ENCODE peak calls at places on chromosome 16, in nine cellular contexts. B is HTR-8/SVneo; E is HuH-7.5; J is right cardiac atrium; I is brain microvascular endothelial cell; R is T-helper 1 cell; P is T follicular helper cell; L is NCI-H1436; D is stimulated activated effector memory CD8-positive, alpha-beta T cell treated with anti-CD3 and anti-CD28 coated beads, Interleukin-12 subunit alpha, Interleukin-12 subunit beta, amount 100 ng/mL, for 72 hours. C is an unnamed sample.

GRCh38 chr16:50067290-50067853 is 1.6 kb downstream of the HEATR3 start:
- DNase-seq in B (peak; percentile 31), E (no peak), J (no peak), I (peak; percentile 60), R (peak; percentile 66), P (no peak), L (peak; percentile 18), D (peak; percentile 64), C (peak; percentile 53)

GRCh38 chr16:55513616-55514015 is 4.7 kb downstream of the LPCAT2 start:
- DNase-seq in B (no peak), E (no peak), J (no peak), I (no peak), R (no peak), P (no peak), L (no peak), D (no peak), C (no peak)

GRCh38 chr16:3810198-3810664 is 70.3 kb downstream of the CREBBP start:
- DNase-seq in B (no peak), E (no peak), J (no peak), I (no peak), R (peak; percentile 23), P (no peak), L (no peak), D (peak; percentile 65), C (no peak)

GRCh38 chr16:23673971-23674614 is 4.6 kb upstream of the PLK1 start:
- DNase-seq in B (no peak), E (no peak), J (no peak), I (no peak), R (no peak), P (no peak), L (no peak), D (no peak), C (no peak)

GRCh38 chr16:13873835-13874438 is 46.0 kb upstream of the ERCC4 start:
- DNase-seq in B (peak; percentile 32), E (no peak), J (no peak), I (no peak), R (no peak), P (no peak), L (peak; percentile 19), D (no peak), C (peak; percentile 41)

GRCh38 chr16:12750554-12750918 is 53.2 kb downstream of the CPPED1 start:
- DNase-seq in B (no peak), E (no peak), J (no peak), I (no peak), R (no peak), P (no peak), L (no peak), D (peak; percentile 57), C (no peak)

GRCh38 chr16:13244770-13245169 is 343.4 kb downstream of the SHISA9 start:
- DNase-seq in B (no peak), E (no peak), J (no peak), I (no peak), R (no peak), P (no peak), L (no peak), D (no peak), C (no peak)

GRCh38 chr16:66523861-66524354 is 26.0 kb downstream of the TK2 start:
- DNase-seq in B (no peak), E (no peak), J (no peak), I (no peak), R (peak; percentile 87), P (no peak), L (no peak), D (peak; percentile 62), C (no peak)

GRCh38 chr16:75385507-75386152 is 47.7 kb downstream of the CFDP1 start:
- DNase-seq in B (peak; percentile 41), E (peak; percentile 26), J (no peak), I (peak; percentile 36), R (peak; percentile 56), P (no peak), L (peak; percentile 66), D (no peak), C (peak; percentile 49)

GRCh38 chr16:66894948-66895696 is 14.8 kb downstream of the PDP2 start:
- DNase-seq in B (peak; percentile 83), E (no peak), J (peak; percentile 61), I (peak; percentile 51), R (peak; percentile 67), P (peak; percentile 26), L (peak; percentile 55), D (peak; percentile 73), C (peak; percentile 76)

GRCh38 chr16:17448640-17449638 is 21.8 kb downstream of the XYLT1 start:
- DNase-seq in B (no peak), E (no peak), J (peak; percentile 31), I (no peak), R (peak; percentile 72), P (no peak), L (no peak), D (peak; percentile 59), C (peak; percentile 20)

GRCh38 chr16:72963921-72964320 is 84.0 kb downstream of the ZFHX3 start:
- DNase-seq in B (no peak), E (no peak), J (no peak), I (peak; percentile 28), R (no peak), P (no peak), L (no peak), D (no peak), C (peak; percentile 52)

GRCh38 chr16:24539850-24540484 is 601 bp downstream of the RBBP6 start:
- DNase-seq in B (no peak), E (no peak), J (peak; percentile 70), I (no peak), R (peak; percentile 66), P (peak; percentile 16), L (no peak), D (no peak), C (no peak)

GRCh38 chr16:19138601-19139000 is 24.8 kb downstream of the ITPRIPL2 start:
- DNase-seq in B (peak; percentile 48), E (no peak), J (peak; percentile 71), I (peak; percentile 52), R (no peak), P (no peak), L (no peak), D (no peak), C (peak; percentile 58)

GRCh38 chr16:52471650-52472370 is 75.1 kb downstream of the TOX3 start:
- DNase-seq in B (no peak), E (no peak), J (no peak), I (no peak), R (no peak), P (no peak), L (no peak), D (no peak), C (no peak)

GRCh38 chr16:24978370-24978914 is 36.7 kb downstream of the ARHGAP17 start:
- DNase-seq in B (no peak), E (no peak), J (no peak), I (no peak), R (no peak), P (no peak), L (no peak), D (no peak), C (no peak)

GRCh38 chr16:20409398-20410152 is at the start of gene ACSM5:
- DNase-seq in B (no peak), E (no peak), J (peak; percentile 78), I (no peak), R (no peak), P (no peak), L (no peak), D (no peak), C (no peak)

GRCh38 chr16:49647673-49648072 is 208.2 kb downstream of the ZNF423 start:
- DNase-seq in B (no peak), E (no peak), J (no peak), I (no peak), R (no peak), P (no peak), L (no peak), D (no peak), C (no peak)

GRCh38 chr16:84489141-84489540 is 15.3 kb downstream of the MEAK7 start:
- DNase-seq in B (no peak), E (no peak), J (no peak), I (no peak), R (no peak), P (no peak), L (no peak), D (peak; percentile 43), C (no peak)

GRCh38 chr16:69840975-69841374 is 78.8 kb downstream of the WWP2 start:
- DNase-seq in B (no peak), E (no peak), J (no peak), I (no peak), R (no peak), P (no peak), L (no peak), D (no peak), C (no peak)

GRCh38 chr16:49324703-49325102 is 43.1 kb upstream of the CBLN1 start:
- DNase-seq in B (no peak), E (no peak), J (no peak), I (no peak), R (no peak), P (no peak), L (no peak), D (no peak), C (no peak)

GRCh38 chr16:67872631-67873434 is at the start of gene EDC4:
- DNase-seq in B (peak; percentile 86), E (peak; percentile 88), J (peak; percentile 89), I (peak; percentile 64), R (peak; percentile 85), P (peak; percentile 75), L (peak; percentile 51), D (peak; percentile 98), C (peak; percentile 95)

GRCh38 chr16:3793161-3793576 is 75.8 kb upstream of the TRAP1 start:
- DNase-seq in B (no peak), E (no peak), J (peak; percentile 62), I (no peak), R (no peak), P (no peak), L (no peak), D (no peak), C (no peak)

GRCh38 chr16:67844441-67844840 is 2.3 kb upstream of the NUTF2 start:
- DNase-seq in B (no peak), E (no peak), J (no peak), I (no peak), R (no peak), P (no peak), L (no peak), D (no peak), C (no peak)

GRCh38 chr16:84059111-84059510 is 16.5 kb upstream of the SLC38A8 start:
- DNase-seq in B (no peak), E (no peak), J (no peak), I (no peak), R (no peak), P (no peak), L (no peak), D (no peak), C (no peak)

GRCh38 chr16:56450275-56450889 is 750 bp downstream of the NUDT21 start:
- DNase-seq in B (no peak), E (no peak), J (no peak), I (no peak), R (no peak), P (no peak), L (no peak), D (peak; percentile 63), C (peak; percentile 32)

GRCh38 chr16:86505185-86505898 is 5.0 kb upstream of the FOXF1 start:
- DNase-seq in B (no peak), E (no peak), J (no peak), I (no peak), R (no peak), P (no peak), L (no peak), D (no peak), C (no peak)

GRCh38 chr16:14215941-14216340 is 144.8 kb downstream of the MRTFB start:
- DNase-seq in B (no peak), E (no peak), J (no peak), I (no peak), R (no peak), P (no peak), L (no peak), D (no peak), C (no peak)

GRCh38 chr16:68564367-68564985 is 25.4 kb downstream of the ZFP90 start:
- DNase-seq in B (no peak), E (no peak), J (no peak), I (no peak), R (peak; percentile 7), P (no peak), L (no peak), D (no peak), C (no peak)

GRCh38 chr16:86512860-86513470 is 2.6 kb downstream of the FOXF1 start:
- DNase-seq in B (no peak), E (no peak), J (no peak), I (no peak), R (no peak), P (no peak), L (no peak), D (no peak), C (no peak)

GRCh38 chr16:20300312-20301097 is 26.8 kb downstream of the GP2 start:
- DNase-seq in B (peak; percentile 42), E (peak; percentile 45), J (peak; percentile 21), I (peak; percentile 34), R (peak; percentile 30), P (no peak), L (peak; percentile 51), D (peak; percentile 56), C (peak; percentile 67)

C was measured in SK-N-SH.